ENCODE peak calls at places on chromosomes 12 and 14, in ten cellular contexts. G, Y, S, P, I, K, Q, C, A and O are unnamed samples.

GRCh38 chr12:101698782-101699347 is 1.4 kb downstream of the CHPT1 start:
- DNase-seq in G (no peak), Y (no peak), S (peak; percentile 46), P (peak; percentile 42), I (no peak), K (no peak), Q (no peak), C (no peak), A (peak; percentile 22), O (no peak)

GRCh38 chr12:27973487-27973890 is 956 bp upstream of the PTHLH start:
- DNase-seq in G (no peak), Y (no peak), S (no peak), P (no peak), I (no peak), K (no peak), Q (no peak), C (no peak), A (no peak), O (no peak)

GRCh38 chr12:18971932-18972331 is 157.6 kb upstream of the PLEKHA5 start:
- DNase-seq in G (no peak), Y (no peak), S (no peak), P (no peak), I (no peak), K (no peak), Q (no peak), C (no peak), A (no peak), O (no peak)

GRCh38 chr12:114674201-114675047 is 9.6 kb downstream of the TBX3 start:
- DNase-seq in G (no peak), Y (no peak), S (no peak), P (peak; percentile 76), I (peak; percentile 27), K (no peak), Q (no peak), C (no peak), A (no peak), O (no peak)

GRCh38 chr12:116818341-116818856 is 62.8 kb downstream of the HRK start:
- DNase-seq in G (no peak), Y (no peak), S (peak; percentile 60), P (peak; percentile 7), I (no peak), K (peak; percentile 35), Q (no peak), C (no peak), A (no peak), O (no peak)

GRCh38 chr14:72907886-72908285 is 14.0 kb upstream of the DPF3 start:
- DNase-seq in G (no peak), Y (no peak), S (no peak), P (peak; percentile 88), I (no peak), K (no peak), Q (no peak), C (no peak), A (no peak), O (no peak)

GRCh38 chr12:42859612-42860011 is 270.1 kb upstream of the PRICKLE1 start:
- DNase-seq in G (no peak), Y (no peak), S (no peak), P (no peak), I (no peak), K (no peak), Q (no peak), C (no peak), A (no peak), O (no peak)

GRCh38 chr12:63668028-63668799 is at the start of gene DPY19L2:
- DNase-seq in G (peak; percentile 46), Y (no peak), S (no peak), P (peak; percentile 90), I (peak; percentile 85), K (peak; percentile 57), Q (peak; percentile 45), C (peak; percentile 28), A (peak; percentile 51), O (peak; percentile 72)

GRCh38 chr14:103905861-103906456 is 22.3 kb upstream of the TDRD9 start:
- DNase-seq in G (peak; percentile 12), Y (no peak), S (no peak), P (peak; percentile 37), I (peak; percentile 43), K (no peak), Q (no peak), C (no peak), A (peak; percentile 70), O (no peak)

GRCh38 chr14:105843444-105844046 is 317.2 kb downstream of the TMEM121 start:
- DNase-seq in G (no peak), Y (no peak), S (peak; percentile 0), P (no peak), I (no peak), K (no peak), Q (no peak), C (no peak), A (peak; percentile 5), O (no peak)